ENCODE peak calls at places on chromosomes 7 and 10, in nine cellular contexts. One of them, this sample, is unnamed.

GRCh38 chr7:3927446-3928110 is 626.5 kb downstream of the SDK1 start:
- DNase-seq in neuronal stem cell: no peak
- DNase-seq in MG63: no peak
- DNase-seq in adrenal gland: no peak
- DNase-seq in psoas muscle: no peak
- DNase-seq in CD8-positive, alpha-beta memory T cell: no peak
- DNase-seq in naive thymus-derived CD4-positive, alpha-beta T cell: no peak
- DNase-seq in NT2/D1: peak
- DNase-seq in heart left ventricle: no peak
- DNase-seq in this sample: no peak

GRCh38 chr7:139914306-139914747 is 85.3 kb downstream of the TBXAS1 start:
- DNase-seq in naive thymus-derived CD4-positive, alpha-beta T cell: no peak
- DNase-seq in NT2/D1: no peak
- DNase-seq in adrenal gland: no peak
- DNase-seq in MG63: peak
- DNase-seq in psoas muscle: no peak
- DNase-seq in heart left ventricle: no peak
- DNase-seq in CD8-positive, alpha-beta memory T cell: no peak
- DNase-seq in neuronal stem cell: no peak
- DNase-seq in this sample: no peak

GRCh38 chr10:16120563-16120962 is 260.3 kb upstream of the MINDY3 start:
- DNase-seq in adrenal gland: no peak
- DNase-seq in MG63: no peak
- DNase-seq in naive thymus-derived CD4-positive, alpha-beta T cell: no peak
- DNase-seq in CD8-positive, alpha-beta memory T cell: no peak
- DNase-seq in NT2/D1: no peak
- DNase-seq in neuronal stem cell: no peak
- DNase-seq in heart left ventricle: no peak
- DNase-seq in psoas muscle: no peak
- DNase-seq in this sample: no peak

GRCh38 chr10:118781536-118781935 is 26.8 kb upstream of the CACUL1 start:
- DNase-seq in neuronal stem cell: no peak
- DNase-seq in CD8-positive, alpha-beta memory T cell: no peak
- DNase-seq in naive thymus-derived CD4-positive, alpha-beta T cell: no peak
- DNase-seq in psoas muscle: no peak
- DNase-seq in MG63: no peak
- DNase-seq in heart left ventricle: no peak
- DNase-seq in NT2/D1: no peak
- DNase-seq in adrenal gland: no peak
- DNase-seq in this sample: no peak

GRCh38 chr7:27520828-27521790 is 141.6 kb downstream of the HIBADH start:
- DNase-seq in neuronal stem cell: no peak
- DNase-seq in naive thymus-derived CD4-positive, alpha-beta T cell: no peak
- DNase-seq in adrenal gland: peak
- DNase-seq in psoas muscle: peak
- DNase-seq in CD8-positive, alpha-beta memory T cell: no peak
- DNase-seq in heart left ventricle: no peak
- DNase-seq in NT2/D1: no peak
- DNase-seq in MG63: peak
- DNase-seq in this sample: no peak

GRCh38 chr7:138814806-138815332 is 16.9 kb upstream of the ATP6V0A4 start:
- DNase-seq in neuronal stem cell: no peak
- DNase-seq in psoas muscle: no peak
- DNase-seq in adrenal gland: no peak
- DNase-seq in NT2/D1: no peak
- DNase-seq in heart left ventricle: no peak
- DNase-seq in CD8-positive, alpha-beta memory T cell: no peak
- DNase-seq in naive thymus-derived CD4-positive, alpha-beta T cell: no peak
- DNase-seq in MG63: no peak
- DNase-seq in this sample: no peak

GRCh38 chr10:75654777-75655176 is 223.4 kb downstream of the LRMDA start:
- DNase-seq in neuronal stem cell: no peak
- DNase-seq in psoas muscle: no peak
- DNase-seq in naive thymus-derived CD4-positive, alpha-beta T cell: no peak
- DNase-seq in MG63: no peak
- DNase-seq in heart left ventricle: no peak
- DNase-seq in CD8-positive, alpha-beta memory T cell: no peak
- DNase-seq in adrenal gland: no peak
- DNase-seq in NT2/D1: no peak
- DNase-seq in this sample: no peak

GRCh38 chr10:15313034-15313433 is 58.1 kb downstream of the FAM171A1 start:
- DNase-seq in adrenal gland: peak
- DNase-seq in MG63: no peak
- DNase-seq in neuronal stem cell: no peak
- DNase-seq in psoas muscle: no peak
- DNase-seq in naive thymus-derived CD4-positive, alpha-beta T cell: no peak
- DNase-seq in CD8-positive, alpha-beta memory T cell: no peak
- DNase-seq in heart left ventricle: no peak
- DNase-seq in NT2/D1: no peak
- DNase-seq in this sample: no peak

GRCh38 chr7:29193316-29194205 is 1.0 kb upstream of the CHN2 start:
- DNase-seq in neuronal stem cell: peak
- DNase-seq in adrenal gland: peak
- DNase-seq in psoas muscle: no peak
- DNase-seq in CD8-positive, alpha-beta memory T cell: no peak
- DNase-seq in naive thymus-derived CD4-positive, alpha-beta T cell: no peak
- DNase-seq in heart left ventricle: no peak
- DNase-seq in MG63: no peak
- DNase-seq in NT2/D1: no peak
- DNase-seq in this sample: no peak

GRCh38 chr7:29192811-29193210 is 1.8 kb upstream of the CHN2 start:
- DNase-seq in adrenal gland: no peak
- DNase-seq in naive thymus-derived CD4-positive, alpha-beta T cell: no peak
- DNase-seq in MG63: no peak
- DNase-seq in NT2/D1: no peak
- DNase-seq in CD8-positive, alpha-beta memory T cell: no peak
- DNase-seq in heart left ventricle: no peak
- DNase-seq in psoas muscle: no peak
- DNase-seq in neuronal stem cell: no peak
- DNase-seq in this sample: no peak

GRCh38 chr7:29189743-29190201 is 4.8 kb upstream of the CHN2 start:
- DNase-seq in naive thymus-derived CD4-positive, alpha-beta T cell: no peak
- DNase-seq in heart left ventricle: peak
- DNase-seq in neuronal stem cell: peak
- DNase-seq in psoas muscle: peak
- DNase-seq in CD8-positive, alpha-beta memory T cell: peak
- DNase-seq in MG63: peak
- DNase-seq in NT2/D1: peak
- DNase-seq in adrenal gland: peak
- DNase-seq in this sample: peak

GRCh38 chr7:29192284-29192683 is 2.3 kb upstream of the CHN2 start:
- DNase-seq in MG63: no peak
- DNase-seq in heart left ventricle: no peak
- DNase-seq in neuronal stem cell: no peak
- DNase-seq in adrenal gland: no peak
- DNase-seq in naive thymus-derived CD4-positive, alpha-beta T cell: no peak
- DNase-seq in psoas muscle: no peak
- DNase-seq in NT2/D1: no peak
- DNase-seq in CD8-positive, alpha-beta memory T cell: no peak
- DNase-seq in this sample: no peak

GRCh38 chr7:29190349-29191045 is 4.1 kb upstream of the CHN2 start:
- DNase-seq in MG63: no peak
- DNase-seq in naive thymus-derived CD4-positive, alpha-beta T cell: no peak
- DNase-seq in NT2/D1: no peak
- DNase-seq in CD8-positive, alpha-beta memory T cell: no peak
- DNase-seq in psoas muscle: no peak
- DNase-seq in heart left ventricle: no peak
- DNase-seq in adrenal gland: no peak
- DNase-seq in neuronal stem cell: no peak
- DNase-seq in this sample: no peak
- H3K4me3 ChIP-seq in MG63: no peak
- H3K4me3 ChIP-seq in naive thymus-derived CD4-positive, alpha-beta T cell: no peak
- H3K4me3 ChIP-seq in NT2/D1: no peak
- H3K4me3 ChIP-seq in CD8-positive, alpha-beta memory T cell: no peak
- H3K4me3 ChIP-seq in psoas muscle: no peak
- H3K4me3 ChIP-seq in heart left ventricle: no peak
- H3K4me3 ChIP-seq in adrenal gland: no peak
- H3K4me3 ChIP-seq in neuronal stem cell: no peak
- H3K4me3 ChIP-seq in this sample: no peak

GRCh38 chr10:84140036-84140379 is 699 bp downstream of the GHITM start:
- DNase-seq in adrenal gland: peak
- DNase-seq in MG63: peak
- DNase-seq in heart left ventricle: peak
- DNase-seq in psoas muscle: peak
- DNase-seq in NT2/D1: no peak
- DNase-seq in naive thymus-derived CD4-positive, alpha-beta T cell: no peak
- DNase-seq in neuronal stem cell: no peak
- DNase-seq in CD8-positive, alpha-beta memory T cell: no peak
- DNase-seq in this sample: no peak
- H3K4me3 ChIP-seq in adrenal gland: peak
- H3K4me3 ChIP-seq in MG63: peak
- H3K4me3 ChIP-seq in heart left ventricle: peak
- H3K4me3 ChIP-seq in psoas muscle: peak
- H3K4me3 ChIP-seq in NT2/D1: peak
- H3K4me3 ChIP-seq in naive thymus-derived CD4-positive, alpha-beta T cell: peak
- H3K4me3 ChIP-seq in neuronal stem cell: peak
- H3K4me3 ChIP-seq in CD8-positive, alpha-beta memory T cell: peak
- H3K4me3 ChIP-seq in this sample: peak

GRCh38 chr7:632831-633210 is 93.7 kb upstream of the DNAAF5 start:
- DNase-seq in adrenal gland: no peak
- DNase-seq in MG63: no peak
- DNase-seq in heart left ventricle: no peak
- DNase-seq in CD8-positive, alpha-beta memory T cell: no peak
- DNase-seq in psoas muscle: no peak
- DNase-seq in neuronal stem cell: no peak
- DNase-seq in NT2/D1: no peak
- DNase-seq in naive thymus-derived CD4-positive, alpha-beta T cell: no peak
- DNase-seq in this sample: no peak

GRCh38 chr7:633381-634018 is 93.0 kb upstream of the DNAAF5 start:
- DNase-seq in neuronal stem cell: no peak
- DNase-seq in psoas muscle: no peak
- DNase-seq in MG63: no peak
- DNase-seq in CD8-positive, alpha-beta memory T cell: no peak
- DNase-seq in adrenal gland: no peak
- DNase-seq in heart left ventricle: no peak
- DNase-seq in NT2/D1: no peak
- DNase-seq in naive thymus-derived CD4-positive, alpha-beta T cell: no peak
- DNase-seq in this sample: no peak

GRCh38 chr7:636396-636795 is 90.1 kb upstream of the DNAAF5 start:
- DNase-seq in naive thymus-derived CD4-positive, alpha-beta T cell: peak
- DNase-seq in heart left ventricle: no peak
- DNase-seq in neuronal stem cell: no peak
- DNase-seq in adrenal gland: no peak
- DNase-seq in NT2/D1: no peak
- DNase-seq in CD8-positive, alpha-beta memory T cell: peak
- DNase-seq in MG63: peak
- DNase-seq in psoas muscle: no peak
- DNase-seq in this sample: no peak

GRCh38 chr7:637826-638225 is 88.7 kb upstream of the DNAAF5 start:
- DNase-seq in heart left ventricle: no peak
- DNase-seq in NT2/D1: no peak
- DNase-seq in naive thymus-derived CD4-positive, alpha-beta T cell: no peak
- DNase-seq in neuronal stem cell: no peak
- DNase-seq in CD8-positive, alpha-beta memory T cell: no peak
- DNase-seq in MG63: no peak
- DNase-seq in adrenal gland: no peak
- DNase-seq in psoas muscle: no peak
- DNase-seq in this sample: no peak

DNA sequence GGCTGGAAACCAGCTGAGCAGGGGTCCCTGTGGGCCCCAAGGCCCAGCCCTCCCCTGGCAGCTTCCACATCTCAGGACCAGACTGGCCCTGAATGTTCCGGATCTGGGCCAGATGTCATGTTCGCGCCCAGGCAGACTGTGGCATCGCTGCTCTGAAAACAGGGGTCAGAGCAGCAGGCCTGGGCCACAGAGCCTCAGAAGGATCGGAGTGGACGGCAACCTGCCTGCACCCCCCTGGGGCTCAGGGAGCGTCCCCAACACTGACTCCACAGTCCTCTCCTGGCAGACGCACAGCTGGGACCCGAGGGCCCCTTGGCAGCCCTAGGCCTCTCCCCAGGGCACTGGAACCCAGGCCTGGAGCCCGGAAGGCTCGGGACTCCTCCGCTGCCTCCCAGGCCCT is 91.3 kb upstream of the DNAAF5 start:
- DNase-seq in heart left ventricle: no peak
- DNase-seq in MG63: no peak
- DNase-seq in psoas muscle: no peak
- DNase-seq in CD8-positive, alpha-beta memory T cell: no peak
- DNase-seq in adrenal gland: no peak
- DNase-seq in NT2/D1: no peak
- DNase-seq in neuronal stem cell: no peak
- DNase-seq in naive thymus-derived CD4-positive, alpha-beta T cell: no peak
- DNase-seq in this sample: no peak
- H3K4me3 ChIP-seq in heart left ventricle: no peak
- H3K4me3 ChIP-seq in MG63: no peak
- H3K4me3 ChIP-seq in psoas muscle: no peak
- H3K4me3 ChIP-seq in CD8-positive, alpha-beta memory T cell: no peak
- H3K4me3 ChIP-seq in adrenal gland: no peak
- H3K4me3 ChIP-seq in NT2/D1: no peak
- H3K4me3 ChIP-seq in neuronal stem cell: no peak
- H3K4me3 ChIP-seq in naive thymus-derived CD4-positive, alpha-beta T cell: no peak
- H3K4me3 ChIP-seq in this sample: no peak

GRCh38 chr10:22322663-22323160 is 1.8 kb downstream of the BMI1 start:
- DNase-seq in heart left ventricle: no peak
- DNase-seq in MG63: no peak
- DNase-seq in NT2/D1: no peak
- DNase-seq in CD8-positive, alpha-beta memory T cell: no peak
- DNase-seq in neuronal stem cell: no peak
- DNase-seq in psoas muscle: no peak
- DNase-seq in adrenal gland: no peak
- DNase-seq in naive thymus-derived CD4-positive, alpha-beta T cell: no peak
- DNase-seq in this sample: no peak

GRCh38 chr10:22325272-22325947 is 4.5 kb downstream of the BMI1 start:
- DNase-seq in NT2/D1: no peak
- DNase-seq in adrenal gland: peak
- DNase-seq in naive thymus-derived CD4-positive, alpha-beta T cell: peak
- DNase-seq in psoas muscle: peak
- DNase-seq in MG63: peak
- DNase-seq in neuronal stem cell: peak
- DNase-seq in heart left ventricle: peak
- DNase-seq in CD8-positive, alpha-beta memory T cell: peak
- DNase-seq in this sample: peak

GRCh38 chr10:22324893-22325271 is 4.0 kb downstream of the BMI1 start:
- DNase-seq in CD8-positive, alpha-beta memory T cell: no peak
- DNase-seq in naive thymus-derived CD4-positive, alpha-beta T cell: no peak
- DNase-seq in NT2/D1: no peak
- DNase-seq in MG63: no peak
- DNase-seq in neuronal stem cell: no peak
- DNase-seq in adrenal gland: no peak
- DNase-seq in psoas muscle: no peak
- DNase-seq in heart left ventricle: no peak
- DNase-seq in this sample: no peak

GRCh38 chr10:22323538-22324305 is 2.8 kb downstream of the BMI1 start:
- DNase-seq in naive thymus-derived CD4-positive, alpha-beta T cell: no peak
- DNase-seq in adrenal gland: no peak
- DNase-seq in psoas muscle: no peak
- DNase-seq in neuronal stem cell: no peak
- DNase-seq in NT2/D1: no peak
- DNase-seq in heart left ventricle: no peak
- DNase-seq in MG63: no peak
- DNase-seq in CD8-positive, alpha-beta memory T cell: no peak
- DNase-seq in this sample: no peak

DNA sequence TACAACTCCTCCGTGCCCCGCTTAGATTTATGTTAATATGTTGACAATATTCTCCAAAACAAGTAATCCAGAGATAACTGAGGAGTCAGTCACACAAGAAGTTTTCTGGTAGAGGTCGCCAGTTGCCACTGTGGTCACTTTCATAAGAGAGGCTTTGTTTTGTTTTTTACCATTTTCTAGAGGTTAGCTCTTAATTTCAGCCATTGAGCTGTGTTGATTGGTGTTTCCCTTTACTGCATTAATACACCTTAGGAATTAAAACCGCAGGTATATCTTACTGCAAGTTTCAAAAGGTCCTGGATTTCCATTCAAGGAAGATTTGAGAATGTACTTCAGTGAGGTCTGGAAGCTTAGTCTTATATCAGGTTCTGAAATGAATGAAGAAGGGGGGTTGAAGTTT is 3.5 kb downstream of the BMI1 start:
- DNase-seq in heart left ventricle: no peak
- DNase-seq in adrenal gland: no peak
- DNase-seq in naive thymus-derived CD4-positive, alpha-beta T cell: no peak
- DNase-seq in neuronal stem cell: no peak
- DNase-seq in CD8-positive, alpha-beta memory T cell: no peak
- DNase-seq in psoas muscle: no peak
- DNase-seq in MG63: no peak
- DNase-seq in NT2/D1: no peak
- DNase-seq in this sample: no peak
- H3K4me3 ChIP-seq in heart left ventricle: no peak
- H3K4me3 ChIP-seq in adrenal gland: no peak
- H3K4me3 ChIP-seq in naive thymus-derived CD4-positive, alpha-beta T cell: peak
- H3K4me3 ChIP-seq in neuronal stem cell: no peak
- H3K4me3 ChIP-seq in CD8-positive, alpha-beta memory T cell: peak
- H3K4me3 ChIP-seq in psoas muscle: peak
- H3K4me3 ChIP-seq in MG63: no peak
- H3K4me3 ChIP-seq in NT2/D1: no peak
- H3K4me3 ChIP-seq in this sample: peak